ENCODE peak calls at places on chromosomes 16 and 17, in four cellular contexts. One of them, this sample, is unnamed.

GRCh38 chr17:11909348-11909747 is 87.9 kb downstream of the ZNF18 start:
- DNase-seq in body of pancreas: no peak
- DNase-seq in GM03348: no peak
- DNase-seq in NCI-H1092 treated with DMSO at 0.1 percent for 48 hours: no peak
- DNase-seq in this sample: no peak

GRCh38 chr16:84504420-84505248 is at the start of gene MEAK7:
- DNase-seq in NCI-H1092 treated with DMSO at 0.1 percent for 48 hours: peak; percentile 65
- DNase-seq in GM03348: peak; percentile 100
- DNase-seq in body of pancreas: peak; percentile 99
- DNase-seq in this sample: peak; percentile 99

GRCh38 chr17:77735051-77735340 is 223.5 kb upstream of the TNRC6C start:
- DNase-seq in body of pancreas: no peak
- DNase-seq in NCI-H1092 treated with DMSO at 0.1 percent for 48 hours: no peak
- DNase-seq in GM03348: no peak
- DNase-seq in this sample: no peak

GRCh38 chr16:12501727-12502457 is 301.8 kb downstream of the CPPED1 start:
- DNase-seq in NCI-H1092 treated with DMSO at 0.1 percent for 48 hours: no peak
- DNase-seq in body of pancreas: no peak
- DNase-seq in GM03348: no peak
- DNase-seq in this sample: no peak

GRCh38 chr16:8849411-8850011 is 19.3 kb downstream of the CARHSP1 start:
- DNase-seq in body of pancreas: no peak
- DNase-seq in GM03348: no peak
- DNase-seq in NCI-H1092 treated with DMSO at 0.1 percent for 48 hours: no peak
- DNase-seq in this sample: no peak

GRCh38 chr17:83115832-83116231 is 36.4 kb downstream of the METRNL start:
- DNase-seq in NCI-H1092 treated with DMSO at 0.1 percent for 48 hours: no peak
- DNase-seq in GM03348: no peak
- DNase-seq in body of pancreas: no peak
- DNase-seq in this sample: peak; percentile 79

GRCh38 chr17:21218101-21218500 is 4.1 kb upstream of the TMEM11 start:
- DNase-seq in GM03348: no peak
- DNase-seq in body of pancreas: no peak
- DNase-seq in NCI-H1092 treated with DMSO at 0.1 percent for 48 hours: no peak
- DNase-seq in this sample: peak; percentile 89

GRCh38 chr17:76371656-76372628 is 12.5 kb upstream of the SPHK1 start:
- DNase-seq in NCI-H1092 treated with DMSO at 0.1 percent for 48 hours: no peak
- DNase-seq in GM03348: peak; percentile 72
- DNase-seq in body of pancreas: no peak
- DNase-seq in this sample: peak; percentile 91

GRCh38 chr16:88442811-88443576 is 10.1 kb upstream of the ZFPM1 start:
- DNase-seq in NCI-H1092 treated with DMSO at 0.1 percent for 48 hours: peak; percentile 60
- DNase-seq in body of pancreas: peak; percentile 88
- DNase-seq in GM03348: peak; percentile 94
- DNase-seq in this sample: peak; percentile 100

GRCh38 chr17:49753959-49754391 is 10.0 kb downstream of the FAM117A start:
- DNase-seq in NCI-H1092 treated with DMSO at 0.1 percent for 48 hours: no peak
- DNase-seq in GM03348: peak; percentile 19
- DNase-seq in body of pancreas: peak; percentile 76
- DNase-seq in this sample: no peak

GRCh38 chr17:47996201-47996600 is 25.3 kb downstream of the CDK5RAP3 start:
- DNase-seq in NCI-H1092 treated with DMSO at 0.1 percent for 48 hours: no peak
- DNase-seq in GM03348: no peak
- DNase-seq in body of pancreas: no peak
- DNase-seq in this sample: no peak

GRCh38 chr16:11980167-11980844 is 3.8 kb downstream of the SNX29 start:
- DNase-seq in GM03348: no peak
- DNase-seq in NCI-H1092 treated with DMSO at 0.1 percent for 48 hours: no peak
- DNase-seq in body of pancreas: no peak
- DNase-seq in this sample: no peak

GRCh38 chr17:19652595-19652994 is 4.0 kb downstream of the ALDH3A2 start:
- DNase-seq in body of pancreas: no peak
- DNase-seq in NCI-H1092 treated with DMSO at 0.1 percent for 48 hours: no peak
- DNase-seq in GM03348: no peak
- DNase-seq in this sample: no peak

GRCh38 chr17:69733171-69734014 is 318.9 kb downstream of the MAP2K6 start:
- DNase-seq in body of pancreas: no peak
- DNase-seq in GM03348: peak; percentile 45
- DNase-seq in NCI-H1092 treated with DMSO at 0.1 percent for 48 hours: peak; percentile 15
- DNase-seq in this sample: peak; percentile 27

GRCh38 chr16:73056911-73057310 is 9.0 kb upstream of the ZFHX3 start:
- DNase-seq in GM03348: no peak
- DNase-seq in NCI-H1092 treated with DMSO at 0.1 percent for 48 hours: peak; percentile 86
- DNase-seq in body of pancreas: no peak
- DNase-seq in this sample: peak; percentile 64

GRCh38 chr17:16486373-16487250 is 5.4 kb downstream of the LRRC75A start:
- DNase-seq in GM03348: peak; percentile 66
- DNase-seq in NCI-H1092 treated with DMSO at 0.1 percent for 48 hours: peak; percentile 96
- DNase-seq in body of pancreas: peak; percentile 78
- DNase-seq in this sample: peak; percentile 98

This sample was measured in osteoblast.